ENCODE peak calls at places on chromosomes 11 and 22, in five cellular contexts. B, J, U, X and M are unnamed samples.

GRCh38 chr22:46081036-46081830 is 69.1 kb upstream of the PPARA start:
- DNase-seq in X (no peak), U (peak), J (peak), B (peak), M (no peak)

GRCh38 chr11:45141171-45141570 is 5.3 kb upstream of the PRDM11 start:
- DNase-seq in U (no peak), X (no peak), J (no peak), B (no peak), M (no peak)

GRCh38 chr11:41074318-41074717 is 385.1 kb downstream of the LRRC4C start:
- DNase-seq in J (no peak), U (no peak), X (no peak), B (no peak), M (no peak)

GRCh38 chr11:46112961-46113617 is 8.2 kb downstream of the PHF21A start:
- DNase-seq in B (no peak), X (peak), U (no peak), J (no peak), M (no peak)

GRCh38 chr11:33797879-33798278 is 23.6 kb upstream of the FBXO3 start:
- DNase-seq in U (no peak), B (no peak), J (no peak), X (no peak), M (no peak)

GRCh38 chr22:41762980-41763779 is 37.3 kb upstream of the CCDC134 start:
- DNase-seq in J (no peak), U (no peak), X (no peak), B (peak), M (no peak)

GRCh38 chr11:23976369-23976768 is 520.5 kb upstream of the LUZP2 start:
- DNase-seq in X (no peak), J (no peak), B (no peak), U (no peak), M (no peak)

GRCh38 chr11:15816270-15816871 is 540.0 kb downstream of the SOX6 start:
- DNase-seq in U (no peak), B (peak), J (no peak), X (no peak), M (no peak)

GRCh38 chr22:36386351-36386899 is 1.3 kb downstream of the MYH9 start:
- DNase-seq in U (no peak), X (no peak), J (no peak), B (peak), M (no peak)

GRCh38 chr11:85974126-85974525 is 94.8 kb downstream of the PICALM start:
- DNase-seq in X (no peak), U (no peak), B (no peak), J (no peak), M (no peak)

GRCh38 chr11:93622043-93622442 is 39.4 kb upstream of the CEP295 start:
- DNase-seq in U (no peak), B (no peak), J (no peak), X (no peak), M (no peak)

GRCh38 chr11:2574553-2575535 is 125.0 kb downstream of the KCNQ1OT1 start:
- DNase-seq in X (no peak), J (peak), U (peak), B (peak), M (no peak)

GRCh38 chr11:18936002-18936673 is 3.1 kb downstream of the MRGPRX1 start:
- DNase-seq in B (no peak), X (no peak), U (no peak), J (no peak), M (no peak)

GRCh38 chr11:13876423-13876822 is 86.1 kb upstream of the SPON1 start:
- DNase-seq in J (no peak), U (no peak), X (no peak), B (no peak), M (no peak)

GRCh38 chr11:118649941-118650340 is 29.5 kb downstream of the TREH start:
- DNase-seq in B (no peak), X (no peak), U (no peak), J (no peak), M (no peak)

GRCh38 chr22:50141891-50142363 is 28.6 kb upstream of the PANX2 start:
- DNase-seq in X (no peak), B (no peak), U (peak), J (no peak), M (no peak)

GRCh38 chr11:102760355-102761035 is 19.9 kb downstream of the MMP10 start:
- DNase-seq in B (no peak), U (no peak), J (no peak), X (peak), M (no peak)

GRCh38 chr11:67429038-67429668 is 859 bp downstream of the RPS6KB2 start:
- DNase-seq in J (no peak), X (no peak), B (no peak), U (no peak), M (no peak)
- TF ChIP-seq POLR2A in J (no peak), X (no peak), B (no peak), U (no peak), M (no peak)

GRCh38 chr11:78039919-78040671 is 17.0 kb upstream of the KCTD14 start:
- DNase-seq in B (peak), J (peak), X (peak), U (peak), M (no peak)
- TF ChIP-seq POLR2A in B (no peak), J (no peak), X (no peak), U (no peak), M (no peak)

GRCh38 chr22:20063271-20064139 is 16.5 kb upstream of the DGCR8 start:
- DNase-seq in J (no peak), X (no peak), B (no peak), U (no peak), M (no peak)

GRCh38 chr22:20062766-20063083 is 17.3 kb upstream of the DGCR8 start:
- DNase-seq in J (no peak), X (no peak), B (no peak), U (no peak), M (no peak)

GRCh38 chr22:20064140-20064480 is 15.9 kb upstream of the DGCR8 start:
- DNase-seq in U (no peak), X (no peak), B (no peak), J (no peak), M (no peak)

GRCh38 chr22:20065896-20066616 is 14.0 kb upstream of the DGCR8 start:
- DNase-seq in J (no peak), B (no peak), U (no peak), X (no peak), M (peak)

GRCh38 chr22:20064545-20065262 is 15.3 kb upstream of the DGCR8 start:
- DNase-seq in U (no peak), J (no peak), B (no peak), X (no peak), M (no peak)
- TF ChIP-seq POLR2A in U (no peak), J (no peak), B (no peak), X (no peak), M (no peak)

GRCh38 chr22:20232781-20233180 is 35.3 kb downstream of the RTN4R start:
- DNase-seq in J (no peak), U (no peak), B (no peak), X (no peak), M (no peak)
- TF ChIP-seq POLR2A in J (no peak), U (no peak), B (no peak), X (no peak), M (no peak)

DNA sequence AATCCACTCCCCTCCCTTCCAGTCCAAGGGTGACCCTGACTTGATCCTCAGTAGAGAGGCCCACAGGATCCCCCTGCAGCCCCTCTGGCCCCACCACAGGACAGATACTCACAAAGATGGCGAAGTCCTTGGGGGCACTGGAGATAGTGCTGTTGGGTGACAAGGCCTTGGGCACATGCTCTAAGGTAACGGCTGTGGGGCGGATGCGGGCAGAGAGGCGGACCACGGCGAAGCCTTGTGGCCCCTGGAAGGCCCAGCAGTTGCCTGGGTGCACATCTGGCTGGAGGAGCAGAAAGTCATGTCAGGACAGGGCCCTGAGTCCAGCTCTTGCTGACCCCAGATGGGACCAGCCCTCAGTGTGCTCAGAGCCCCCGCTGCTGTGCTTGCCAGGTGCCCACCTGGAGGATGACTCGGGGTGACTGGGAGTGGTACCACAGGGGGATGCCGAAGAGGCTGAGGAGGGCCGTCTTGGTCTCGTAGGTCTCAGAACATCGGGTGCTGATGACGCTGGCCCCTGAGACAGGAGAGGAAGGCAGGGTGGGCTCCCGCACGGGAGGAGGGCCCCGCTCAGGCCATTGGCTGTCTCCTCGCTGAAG is 17.2 kb downstream of the SUN2 start:
- DNase-seq in J (no peak), B (no peak), U (no peak), X (no peak), M (no peak)
- TF ChIP-seq POLR2A in J (no peak), B (no peak), U (no peak), X (no peak), M (no peak)

DNA sequence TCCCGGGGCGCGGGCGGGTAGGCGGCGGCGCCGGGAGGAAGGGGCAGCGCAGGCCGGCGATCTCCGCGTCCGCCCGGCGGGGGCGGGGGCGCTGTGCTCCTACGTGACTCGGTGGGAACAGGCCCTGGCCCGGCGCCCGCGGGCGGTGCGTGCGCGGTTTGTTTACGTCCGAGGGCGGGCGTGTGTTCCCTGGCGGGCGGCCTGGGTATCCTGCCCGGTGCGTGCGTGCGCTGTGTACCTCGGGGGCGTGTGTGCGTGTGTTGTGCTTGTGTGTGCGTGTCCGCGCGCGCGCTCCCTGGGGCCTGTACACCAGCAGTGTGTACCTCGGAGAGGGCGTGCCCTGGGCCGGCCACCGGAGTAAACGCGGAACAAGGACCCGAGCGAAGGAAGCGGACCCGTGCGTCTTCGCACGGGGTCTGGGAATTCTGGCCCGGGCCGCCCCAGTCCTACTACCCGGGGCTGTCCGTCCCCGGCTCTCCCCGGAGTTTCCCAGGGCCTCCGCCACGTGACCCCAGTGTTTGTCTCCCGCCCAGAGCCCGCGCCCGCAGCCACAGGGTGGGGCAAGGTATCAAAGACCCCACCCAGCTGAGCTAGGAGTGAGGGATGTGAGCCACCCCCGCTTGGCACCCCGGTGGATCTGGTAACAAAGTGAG is 769 bp downstream of the MAFF start:
- DNase-seq in X (no peak), U (peak), B (peak), J (peak), M (no peak)
- TF ChIP-seq POLR2A in X (no peak), U (peak), B (no peak), J (no peak), M (no peak)

DNA sequence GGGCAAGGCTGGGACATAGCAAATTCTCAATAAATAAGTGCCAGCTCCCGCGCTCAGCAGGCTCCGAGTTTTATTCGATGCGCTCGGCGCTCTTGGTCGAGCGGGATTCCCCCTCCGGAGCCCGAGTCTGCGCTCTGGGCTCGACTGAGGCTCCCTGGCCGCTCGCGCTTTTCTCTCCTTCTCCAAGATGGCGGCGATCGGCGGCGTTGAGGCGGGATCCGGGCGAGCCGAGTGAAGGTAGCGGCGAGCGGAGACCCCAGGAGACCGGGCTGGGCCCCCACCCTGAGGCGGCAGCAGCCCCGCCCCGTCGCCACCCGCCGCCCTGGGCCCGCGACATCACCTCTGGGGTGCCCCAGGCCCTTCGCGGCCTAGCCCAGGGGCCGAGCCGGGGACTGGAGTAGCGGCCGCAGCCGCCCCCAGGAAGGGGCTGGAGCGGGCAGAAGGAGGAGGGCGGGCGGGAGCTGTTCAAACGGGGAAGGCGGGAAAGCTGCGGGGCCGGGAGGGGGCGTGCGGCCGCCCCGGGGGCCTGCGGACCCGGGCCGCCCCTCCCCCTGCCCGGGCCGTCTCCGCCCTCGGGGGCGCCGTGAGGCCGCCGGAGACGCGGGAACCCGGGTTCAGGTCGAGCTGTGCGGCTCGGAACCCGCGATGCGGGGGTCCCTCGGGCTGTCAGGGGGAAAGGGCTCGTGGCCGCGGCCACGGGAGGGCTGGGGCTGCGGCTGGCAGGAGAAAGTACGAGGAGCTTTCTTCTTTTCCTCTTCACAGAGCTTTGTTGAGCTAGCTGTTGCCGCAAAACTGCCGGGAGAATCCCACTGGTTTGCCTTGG is at the start of gene HMGXB4:
- DNase-seq in B (peak), X (peak), J (peak), U (peak), M (no peak)
- TF ChIP-seq POLR2A in B (no peak), X (no peak), J (no peak), U (peak), M (no peak)

GRCh38 chr11:106082096-106082495 is 4.6 kb downstream of the AASDHPPT start:
- DNase-seq in X (no peak), B (no peak), J (no peak), U (no peak), M (no peak)

GRCh38 chr11:106076923-106077608 is at the start of gene KBTBD3:
- DNase-seq in X (peak), U (peak), J (peak), B (peak), M (peak)

GRCh38 chr11:106072804-106073203 is 4.3 kb downstream of the KBTBD3 start:
- DNase-seq in J (no peak), B (no peak), U (no peak), X (no peak), M (no peak)

GRCh38 chr11:106076421-106076922 is 675 bp downstream of the KBTBD3 start:
- DNase-seq in J (no peak), B (peak), U (peak), X (no peak), M (no peak)

GRCh38 chr11:106077609-106078517 is at the start of gene AASDHPPT:
- DNase-seq in B (no peak), X (peak), U (peak), J (peak), M (no peak)
- TF ChIP-seq POLR2A in B (peak), X (peak), U (peak), J (no peak), M (peak)